ENCODE peak calls at places on chromosome 3, in nine cellular contexts. S is EL; J is thoracic aorta; V is activated gamma-delta T cell; L is activated CD4-positive, alpha-beta T cell treated with anti-CD3 and anti-CD28 coated beads, Interleukin-2, amount 10 ng/mL, durations not matched to agents 7 days and 5 days; E is stimulated activated CD8-positive, alpha-beta memory T cell treated with anti-CD3 and anti-CD28 coated beads, Interleukin-15, amount 100 ng/mL, for 1 hour; O is ACHN; Z is activated effector memory CD4-positive, alpha-beta T cell treated with anti-CD3 and anti-CD28 coated beads, Interleukin-2, amount 50 U/mL, for 16 hours; P is ELF-1. T is an unnamed sample.

GRCh38 chr3:69294014-69294771 is 91.7 kb downstream of the FRMD4B start:
- DNase-seq in S (peak), J (no peak), V (no peak), L (no peak), E (no peak), O (no peak), Z (no peak), P (peak), T (no peak)

GRCh38 chr3:184594386-184595035 is 32.9 kb downstream of the EPHB3 start:
- DNase-seq in S (no peak), J (no peak), V (no peak), L (no peak), E (no peak), O (no peak), Z (no peak), P (no peak), T (no peak)

GRCh38 chr3:111751961-111752360 is 107.1 kb upstream of the PHLDB2 start:
- DNase-seq in S (peak), J (no peak), V (no peak), L (no peak), E (no peak), O (no peak), Z (no peak), P (no peak), T (no peak)

GRCh38 chr3:122101646-122102045 is 46.5 kb downstream of the CD86 start:
- DNase-seq in S (peak), J (no peak), V (no peak), L (peak), E (no peak), O (peak), Z (no peak), P (peak), T (no peak)

GRCh38 chr3:124558898-124559649 is 171.2 kb upstream of the UMPS start:
- DNase-seq in S (peak), J (peak), V (no peak), L (no peak), E (no peak), O (peak), Z (no peak), P (peak), T (peak)

GRCh38 chr3:27357665-27358258 is 11.4 kb downstream of the NEK10 start:
- DNase-seq in S (peak), J (no peak), V (no peak), L (peak), E (peak), O (peak), Z (peak), P (peak), T (peak)

GRCh38 chr3:35929158-35929557 is 289.8 kb downstream of the ARPP21 start:
- DNase-seq in S (peak), J (no peak), V (no peak), L (no peak), E (no peak), O (no peak), Z (no peak), P (no peak), T (no peak)

GRCh38 chr3:159451067-159451466 is 537.6 kb upstream of the IL12A start:
- DNase-seq in S (peak), J (no peak), V (no peak), L (no peak), E (no peak), O (no peak), Z (no peak), P (no peak), T (no peak)

GRCh38 chr3:113124256-113124830 is 87.0 kb upstream of the BOC start:
- DNase-seq in S (no peak), J (no peak), V (no peak), L (no peak), E (no peak), O (no peak), Z (no peak), P (no peak), T (no peak)

GRCh38 chr3:110126065-110126464 is 788.7 kb upstream of the DPPA4 start:
- DNase-seq in S (peak), J (no peak), V (no peak), L (no peak), E (no peak), O (no peak), Z (no peak), P (no peak), T (peak)

GRCh38 chr3:58102371-58102750 is 94.1 kb downstream of the FLNB start:
- DNase-seq in S (no peak), J (no peak), V (no peak), L (no peak), E (no peak), O (no peak), Z (no peak), P (no peak), T (no peak)

GRCh38 chr3:106130384-106131084 is 261.7 kb upstream of the CBLB start:
- DNase-seq in S (peak), J (no peak), V (no peak), L (no peak), E (no peak), O (peak), Z (no peak), P (no peak), T (no peak)

GRCh38 chr3:62142696-62143095 is 230.7 kb downstream of the FEZF2 start:
- DNase-seq in S (no peak), J (no peak), V (no peak), L (no peak), E (no peak), O (no peak), Z (no peak), P (peak), T (no peak)

GRCh38 chr3:147799601-147800000 is 390.4 kb downstream of the ZIC1 start:
- DNase-seq in S (no peak), J (no peak), V (no peak), L (no peak), E (no peak), O (no peak), Z (no peak), P (no peak), T (no peak)

GRCh38 chr3:4988815-4989648 is 9.8 kb downstream of the BHLHE40 start:
- DNase-seq in S (no peak), J (no peak), V (no peak), L (no peak), E (no peak), O (no peak), Z (no peak), P (no peak), T (no peak)

GRCh38 chr3:54538346-54538745 is 389.5 kb downstream of the LRTM1 start:
- DNase-seq in S (no peak), J (no peak), V (no peak), L (no peak), E (no peak), O (peak), Z (no peak), P (peak), T (peak)

GRCh38 chr3:71117572-71118247 is 465.8 kb downstream of the FOXP1 start:
- DNase-seq in S (peak), J (no peak), V (no peak), L (no peak), E (no peak), O (peak), Z (no peak), P (no peak), T (no peak)

GRCh38 chr3:107999215-107999775 is 91.5 kb downstream of the CD47 start:
- DNase-seq in S (peak), J (no peak), V (no peak), L (no peak), E (no peak), O (peak), Z (no peak), P (peak), T (no peak)

GRCh38 chr3:109265300-109265699 is 51.0 kb downstream of the DPPA2 start:
- DNase-seq in S (peak), J (no peak), V (no peak), L (no peak), E (no peak), O (no peak), Z (no peak), P (no peak), T (no peak)

GRCh38 chr3:144363856-144364255 is 392.2 kb downstream of the DIPK2A start:
- DNase-seq in S (peak), J (no peak), V (no peak), L (no peak), E (no peak), O (no peak), Z (no peak), P (no peak), T (no peak)

GRCh38 chr3:38541800-38542199 is 45.7 kb downstream of the EXOG start:
- DNase-seq in S (no peak), J (no peak), V (no peak), L (no peak), E (no peak), O (no peak), Z (peak), P (no peak), T (no peak)

GRCh38 chr3:73637042-73637441 is 12.3 kb upstream of the PDZRN3 start:
- DNase-seq in S (peak), J (no peak), V (no peak), L (no peak), E (no peak), O (no peak), Z (no peak), P (no peak), T (no peak)